ENCODE peak calls at places on chromosomes 3 and 15, in nine cellular contexts. S is naive B cell; F is psoas muscle; Q is left colon; K is lower lobe of right lung; E is A549; B is effector memory CD8-positive, alpha-beta T cell; W is heart right ventricle; A is CD4-positive, alpha-beta T cell. V is an unnamed sample.

GRCh38 chr15:101025896-101026631 is 106.9 kb downstream of the LRRK1 start:
- ATAC-seq in S (no peak), B (no peak), E (no peak), A (no peak), W (no peak), Q (no peak), F (no peak), K (no peak), V (no peak)

GRCh38 chr3:52498134-52499054 is 3.3 kb downstream of the STAB1 start:
- ATAC-seq in K (peak; percentile 46), F (no peak), W (peak; percentile 43), A (no peak), E (no peak), B (peak; percentile 51), Q (peak; percentile 20), S (peak; percentile 93), V (no peak)

GRCh38 chr3:177705976-177706866 is 508.9 kb upstream of the TBL1XR1 start:
- ATAC-seq in W (peak; percentile 64), K (peak; percentile 29), S (no peak), E (no peak), Q (no peak), B (no peak), F (no peak), A (no peak), V (no peak)

GRCh38 chr3:4670352-4670751 is 177.2 kb downstream of the ITPR1 start:
- ATAC-seq in E (peak; percentile 90), K (no peak), B (no peak), A (no peak), Q (no peak), W (no peak), F (no peak), S (no peak), V (no peak)

GRCh38 chr3:136995652-136996051 is 37.9 kb downstream of the IL20RB start:
- ATAC-seq in B (no peak), Q (peak; percentile 43), K (peak; percentile 18), A (no peak), F (no peak), E (no peak), S (no peak), W (peak; percentile 59), V (peak; percentile 81)

GRCh38 chr3:24450142-24450932 is 44.3 kb downstream of the THRB start:
- ATAC-seq in S (no peak), B (no peak), F (peak; percentile 57), K (peak; percentile 50), Q (peak; percentile 64), W (peak; percentile 61), E (no peak), A (no peak), V (peak; percentile 59)

GRCh38 chr3:143172313-143173054 is 52.9 kb downstream of the CHST2 start:
- ATAC-seq in W (no peak), B (no peak), E (no peak), A (no peak), K (no peak), S (no peak), Q (no peak), F (no peak), V (no peak)

GRCh38 chr15:68197661-68198437 is 7.3 kb downstream of the CALML4 start:
- ATAC-seq in A (no peak), F (no peak), B (no peak), K (no peak), W (no peak), Q (no peak), E (no peak), S (no peak), V (no peak)